ENCODE peak calls at places on chromosomes 4 and X, in seven cellular contexts. One of them, this sample, is unnamed.

GRCh38 chr4:159141193-159141592 is 38.3 kb downstream of the RAPGEF2 start:
- DNase-seq in ureter: no peak
- DNase-seq in T-helper 1 cell: no peak
- DNase-seq in KBM-7: no peak
- DNase-seq in NCI-H69: no peak
- DNase-seq in GM04504: no peak
- DNase-seq in pancreas: no peak
- DNase-seq in this sample: no peak

GRCh38 chr4:66539745-66540144 is 869.5 kb upstream of the EPHA5 start:
- DNase-seq in ureter: no peak
- DNase-seq in T-helper 1 cell: no peak
- DNase-seq in KBM-7: no peak
- DNase-seq in NCI-H69: no peak
- DNase-seq in GM04504: no peak
- DNase-seq in pancreas: no peak
- DNase-seq in this sample: no peak

GRCh38 chr4:7236847-7237246 is 44.5 kb downstream of the SORCS2 start:
- DNase-seq in ureter: peak; percentile 63
- DNase-seq in T-helper 1 cell: no peak
- DNase-seq in KBM-7: no peak
- DNase-seq in NCI-H69: no peak
- DNase-seq in GM04504: no peak
- DNase-seq in pancreas: no peak
- DNase-seq in this sample: no peak

GRCh38 chr4:138262058-138262838 is 20.1 kb upstream of the SLC7A11 start:
- DNase-seq in ureter: no peak
- DNase-seq in T-helper 1 cell: no peak
- DNase-seq in KBM-7: no peak
- DNase-seq in NCI-H69: no peak
- DNase-seq in GM04504: no peak
- DNase-seq in pancreas: no peak
- DNase-seq in this sample: no peak

GRCh38 chrX:24478516-24478915 is 13.4 kb downstream of the PDK3 start:
- DNase-seq in ureter: no peak
- DNase-seq in T-helper 1 cell: no peak
- DNase-seq in KBM-7: no peak
- DNase-seq in NCI-H69: no peak
- DNase-seq in GM04504: no peak
- DNase-seq in pancreas: no peak
- DNase-seq in this sample: no peak

GRCh38 chr4:16750882-16751642 is 147.4 kb downstream of the LDB2 start:
- DNase-seq in ureter: no peak
- DNase-seq in T-helper 1 cell: no peak
- DNase-seq in KBM-7: no peak
- DNase-seq in NCI-H69: no peak
- DNase-seq in GM04504: no peak
- DNase-seq in pancreas: no peak
- DNase-seq in this sample: no peak

GRCh38 chr4:30920043-30920442 is 199.9 kb downstream of the PCDH7 start:
- DNase-seq in ureter: no peak
- DNase-seq in T-helper 1 cell: no peak
- DNase-seq in KBM-7: no peak
- DNase-seq in NCI-H69: no peak
- DNase-seq in GM04504: no peak
- DNase-seq in pancreas: no peak
- DNase-seq in this sample: no peak

GRCh38 chr4:186946682-186947294 is 223.1 kb upstream of the FAT1 start:
- DNase-seq in ureter: no peak
- DNase-seq in T-helper 1 cell: no peak
- DNase-seq in KBM-7: no peak
- DNase-seq in NCI-H69: peak; percentile 86
- DNase-seq in GM04504: no peak
- DNase-seq in pancreas: peak; percentile 75
- DNase-seq in this sample: no peak

GRCh38 chrX:132023896-132024386 is 839 bp downstream of the STK26 start:
- DNase-seq in ureter: no peak
- DNase-seq in T-helper 1 cell: peak; percentile 69
- DNase-seq in KBM-7: peak; percentile 79
- DNase-seq in NCI-H69: peak; percentile 42
- DNase-seq in GM04504: no peak
- DNase-seq in pancreas: no peak
- DNase-seq in this sample: peak; percentile 27

GRCh38 chrX:3271485-3272186 is 74.8 kb downstream of the MXRA5 start:
- DNase-seq in ureter: no peak
- DNase-seq in T-helper 1 cell: no peak
- DNase-seq in KBM-7: peak; percentile 35
- DNase-seq in NCI-H69: no peak
- DNase-seq in GM04504: peak; percentile 76
- DNase-seq in pancreas: no peak
- DNase-seq in this sample: no peak

GRCh38 chr4:3340038-3340702 is 47.3 kb downstream of the RGS12 start:
- DNase-seq in ureter: peak; percentile 40
- DNase-seq in T-helper 1 cell: no peak
- DNase-seq in KBM-7: no peak
- DNase-seq in NCI-H69: no peak
- DNase-seq in GM04504: no peak
- DNase-seq in pancreas: no peak
- DNase-seq in this sample: no peak